ENCODE peak calls at places on chromosomes 12 and 14, in ten cellular contexts. S, T, N, W, Z, Y, U, A, H and I are unnamed samples.

GRCh38 chr12:106311139-106311538 is 8.6 kb downstream of the TCP11L2 start:
- DNase-seq in Z (no peak), W (no peak), N (no peak), A (no peak), U (no peak), T (no peak), Y (no peak), S (no peak), H (no peak), I (no peak)

GRCh38 chr14:77301103-77301502 is 19.6 kb downstream of the POMT2 start:
- DNase-seq in N (peak), H (peak), Y (peak), U (peak), Z (peak), S (peak), A (no peak), W (peak), T (peak), I (peak)

GRCh38 chr14:65501328-65501727 is 88.8 kb downstream of the FUT8 start:
- DNase-seq in Z (no peak), A (no peak), S (no peak), Y (no peak), W (no peak), N (no peak), H (no peak), T (no peak), U (peak), I (no peak)

GRCh38 chr12:2251485-2252179 is 198.8 kb downstream of the CACNA1C start:
- DNase-seq in H (no peak), N (no peak), T (no peak), A (no peak), S (no peak), W (no peak), Y (no peak), Z (peak), U (no peak), I (no peak)

GRCh38 chr14:23665302-23666016 is 29.3 kb downstream of the DHRS2 start:
- DNase-seq in Y (no peak), W (no peak), S (no peak), A (no peak), T (no peak), N (no peak), U (no peak), H (no peak), Z (no peak), I (no peak)

GRCh38 chr12:115473257-115473956 is 789.4 kb upstream of the TBX3 start:
- DNase-seq in T (no peak), N (no peak), U (no peak), S (no peak), Y (no peak), W (no peak), A (peak), Z (no peak), H (no peak), I (no peak)

GRCh38 chr14:61033024-61033423 is 52.0 kb downstream of the SLC38A6 start:
- DNase-seq in A (no peak), H (no peak), U (no peak), Y (no peak), S (no peak), Z (peak), T (peak), W (no peak), N (no peak), I (no peak)

GRCh38 chr12:14273911-14274306 is 91.6 kb upstream of the ATF7IP start:
- DNase-seq in Z (peak), H (no peak), Y (no peak), W (no peak), N (no peak), S (no peak), U (peak), T (no peak), A (no peak), I (no peak)

GRCh38 chr14:93234798-93235197 is 27.7 kb downstream of the UBR7 start:
- DNase-seq in Y (no peak), T (no peak), S (no peak), W (no peak), H (no peak), A (no peak), U (peak), Z (peak), N (no peak), I (no peak)

GRCh38 chr12:89453579-89453978 is 71.0 kb downstream of the GALNT4 start:
- DNase-seq in N (no peak), H (no peak), A (no peak), W (no peak), S (no peak), T (peak), Y (no peak), Z (peak), U (peak), I (no peak)

GRCh38 chr14:58796636-58797429 is 159.1 kb downstream of the DACT1 start:
- DNase-seq in N (no peak), W (peak), A (no peak), U (peak), Z (no peak), T (no peak), Y (no peak), S (no peak), H (no peak), I (no peak)

GRCh38 chr14:72714094-72714493 is 179.8 kb downstream of the DPF3 start:
- DNase-seq in N (peak), U (no peak), A (no peak), Y (no peak), Z (no peak), H (no peak), W (no peak), S (no peak), T (no peak), I (no peak)

GRCh38 chr12:114473717-114474116 is 67.8 kb upstream of the TBX5 start:
- DNase-seq in Z (no peak), A (no peak), W (no peak), H (no peak), N (no peak), T (no peak), U (no peak), S (no peak), Y (no peak), I (no peak)

GRCh38 chr14:23530360-23531055 is 21.1 kb downstream of the ZFHX2 start:
- DNase-seq in S (no peak), A (no peak), U (no peak), H (no peak), Y (no peak), T (no peak), N (no peak), Z (no peak), W (no peak), I (no peak)

GRCh38 chr12:81499809-81500208 is 259.3 kb downstream of the PPFIA2 start:
- DNase-seq in Y (no peak), T (no peak), U (no peak), N (no peak), Z (no peak), A (no peak), W (no peak), S (no peak), H (no peak), I (no peak)

GRCh38 chr12:53211476-53212381 is 4.7 kb upstream of the ITGB7 start:
- DNase-seq in Z (no peak), W (no peak), Y (no peak), T (no peak), S (peak), A (no peak), N (no peak), U (no peak), H (no peak), I (no peak)